ENCODE peak calls at places on chromosomes 16 and 17, in seven cellular contexts. W is activated T-helper 9 cell treated with anti-CD3 and anti-CD28 coated beads, Interleukin-2, amount 50 U/mL, for 16 hours; A is NCI-H526; R is mesothelial cell of epicardium; I is HuH-7; J is endothelial cell; H is head of caudate nucleus. P is an unnamed sample.

GRCh38 chr16:8961811-8962390 is 1.8 kb downstream of the USP7 start:
- DNase-seq in W (no peak), A (peak; percentile 24), R (no peak), I (no peak), J (no peak), H (no peak), P (no peak)

GRCh38 chr17:57862990-57863667 is 13.3 kb upstream of the MRPS23 start:
- DNase-seq in W (no peak), A (no peak), R (no peak), I (peak; percentile 99), J (no peak), H (peak; percentile 78), P (no peak)

GRCh38 chr17:41717408-41718286 is 5.5 kb downstream of the GAST start:
- DNase-seq in W (no peak), A (no peak), R (no peak), I (no peak), J (no peak), H (no peak), P (no peak)

GRCh38 chr17:47720754-47721533 is 12.1 kb upstream of the TBX21 start:
- DNase-seq in W (peak; percentile 92), A (peak; percentile 47), R (no peak), I (no peak), J (no peak), H (no peak), P (peak; percentile 60)

GRCh38 chr17:19762515-19762961 is 14.4 kb upstream of the ALDH3A1 start:
- DNase-seq in W (peak; percentile 42), A (peak; percentile 62), R (peak; percentile 49), I (peak; percentile 78), J (peak; percentile 88), H (peak; percentile 78), P (peak; percentile 75)

GRCh38 chr17:59550703-59551102 is 14.7 kb upstream of the DHX40 start:
- DNase-seq in W (no peak), A (no peak), R (no peak), I (no peak), J (no peak), H (no peak), P (no peak)

GRCh38 chr16:50496990-50497389 is 51.2 kb upstream of the NKD1 start:
- DNase-seq in W (no peak), A (no peak), R (no peak), I (no peak), J (no peak), H (no peak), P (no peak)

GRCh38 chr17:50477976-50478375 is 684 bp upstream of the RSAD1 start:
- DNase-seq in W (no peak), A (no peak), R (no peak), I (no peak), J (no peak), H (no peak), P (no peak)

GRCh38 chr17:75078097-75079022 is 9.4 kb upstream of the SLC16A5 start:
- DNase-seq in W (no peak), A (no peak), R (no peak), I (no peak), J (no peak), H (no peak), P (peak; percentile 82)

GRCh38 chr17:37111329-37111728 is 162.6 kb downstream of the AATF start:
- DNase-seq in W (no peak), A (no peak), R (no peak), I (no peak), J (no peak), H (peak; percentile 68), P (no peak)

GRCh38 chr16:58331024-58331707 is 36.3 kb upstream of the PRSS54 start:
- DNase-seq in W (no peak), A (peak; percentile 15), R (no peak), I (no peak), J (peak; percentile 15), H (no peak), P (no peak)

GRCh38 chr17:21191698-21192097 is 22.3 kb downstream of the TMEM11 start:
- DNase-seq in W (no peak), A (no peak), R (no peak), I (no peak), J (no peak), H (no peak), P (no peak)

GRCh38 chr16:7755347-7755746 is 422.7 kb downstream of the RBFOX1 start:
- DNase-seq in W (no peak), A (no peak), R (no peak), I (no peak), J (no peak), H (no peak), P (no peak)

GRCh38 chr16:58026139-58026704 is 668 bp downstream of the MMP15 start:
- DNase-seq in W (no peak), A (peak; percentile 65), R (no peak), I (no peak), J (peak; percentile 49), H (no peak), P (peak; percentile 49)

GRCh38 chr17:81438688-81439087 is 43.4 kb downstream of the BAHCC1 start:
- DNase-seq in W (no peak), A (no peak), R (no peak), I (no peak), J (no peak), H (no peak), P (no peak)

GRCh38 chr17:45311762-45312476 is 4.9 kb downstream of the MAP3K14 start:
- DNase-seq in W (peak; percentile 73), A (no peak), R (no peak), I (peak; percentile 59), J (no peak), H (peak; percentile 32), P (no peak)

GRCh38 chr17:20063665-20064648 is 54.8 kb downstream of the SPECC1 start:
- DNase-seq in W (no peak), A (peak; percentile 35), R (no peak), I (no peak), J (no peak), H (peak; percentile 61), P (no peak)

GRCh38 chr16:84511821-84512220 is 7.4 kb upstream of the MEAK7 start:
- DNase-seq in W (no peak), A (no peak), R (no peak), I (no peak), J (no peak), H (no peak), P (no peak)

GRCh38 chr17:8556074-8556473 is 74.5 kb downstream of the MYH10 start:
- DNase-seq in W (no peak), A (no peak), R (no peak), I (no peak), J (no peak), H (no peak), P (no peak)

GRCh38 chr17:77101521-77102410 is 39.0 kb upstream of the SEC14L1 start:
- DNase-seq in W (no peak), A (peak; percentile 95), R (no peak), I (peak; percentile 26), J (no peak), H (no peak), P (no peak)

GRCh38 chr17:57136355-57136754 is 51.3 kb downstream of the AKAP1 start:
- DNase-seq in W (no peak), A (no peak), R (no peak), I (no peak), J (no peak), H (no peak), P (no peak)

GRCh38 chr16:67872631-67873434 is at the start of gene EDC4:
- DNase-seq in W (peak; percentile 82), A (peak; percentile 54), R (peak; percentile 41), I (peak; percentile 96), J (peak; percentile 68), H (peak; percentile 81), P (peak; percentile 77)

GRCh38 chr16:50683689-50684374 is 2.7 kb upstream of the SNX20 start:
- DNase-seq in W (peak; percentile 41), A (no peak), R (no peak), I (no peak), J (no peak), H (no peak), P (no peak)

GRCh38 chr16:21166561-21166961 is 8.1 kb downstream of the LDAF1 start:
- DNase-seq in W (no peak), A (no peak), R (no peak), I (no peak), J (no peak), H (no peak), P (peak; percentile 26)

GRCh38 chr17:81481011-81481799 is 31.4 kb downstream of the ACTG1 start:
- DNase-seq in W (peak; percentile 27), A (peak; percentile 94), R (no peak), I (peak; percentile 98), J (peak; percentile 66), H (peak; percentile 81), P (no peak)

GRCh38 chr17:17179371-17179827 is 26.7 kb downstream of the PLD6 start:
- DNase-seq in W (no peak), A (no peak), R (no peak), I (no peak), J (no peak), H (no peak), P (no peak)

GRCh38 chr16:50603206-50604064 is 55.2 kb downstream of the NKD1 start:
- DNase-seq in W (no peak), A (no peak), R (no peak), I (no peak), J (no peak), H (no peak), P (no peak)

GRCh38 chr17:4582691-4583090 is 1.6 kb upstream of the SMTNL2 start:
- DNase-seq in W (no peak), A (no peak), R (no peak), I (no peak), J (no peak), H (no peak), P (no peak)

GRCh38 chr17:72977768-72978417 is 114.6 kb downstream of the SLC39A11 start:
- DNase-seq in W (no peak), A (peak; percentile 16), R (no peak), I (no peak), J (no peak), H (no peak), P (no peak)

P was measured in T47D.